ENCODE peak calls at places on chromosomes 3 and 15, in eight cellular contexts. S is lower leg skin, X is natural killer cell, Y is caudate nucleus, C is progenitor cell of endocrine pancreas, B is nucleus accumbens, D is GM18507, Z is H7. R is an unnamed sample.

GRCh38 chr15:83094592-83094991 is 12.9 kb upstream of the TM6SF1 start:
- DNase-seq in Y (no peak), C (no peak), X (no peak), D (no peak), S (no peak), Z (no peak), B (no peak), R (no peak)

GRCh38 chr3:13018039-13018431 is 55.2 kb downstream of the IQSEC1 start:
- DNase-seq in C (no peak), Z (peak; percentile 76), S (no peak), D (no peak), X (no peak), Y (no peak), B (no peak), R (no peak)

GRCh38 chr15:68272797-68273271 is 4.7 kb upstream of the FEM1B start:
- DNase-seq in X (no peak), Z (no peak), B (no peak), D (no peak), Y (no peak), C (no peak), S (no peak), R (no peak)

GRCh38 chr3:44992555-44993470 is 16.8 kb downstream of the EXOSC7 start:
- DNase-seq in D (no peak), Z (peak; percentile 70), B (no peak), C (no peak), S (no peak), Y (no peak), X (no peak), R (no peak)

GRCh38 chr15:45702041-45702440 is 67.2 kb downstream of the SQOR start:
- DNase-seq in B (no peak), X (no peak), C (no peak), Y (no peak), Z (no peak), S (no peak), D (no peak), R (no peak)

GRCh38 chr3:131077904-131078303 is 51.2 kb downstream of the NEK11 start:
- DNase-seq in S (no peak), D (no peak), B (no peak), X (no peak), Y (no peak), Z (peak; percentile 35), C (no peak), R (no peak)

GRCh38 chr3:69370156-69370944 is 15.5 kb downstream of the FRMD4B start:
- DNase-seq in Z (no peak), D (no peak), B (no peak), S (peak; percentile 81), Y (peak; percentile 13), X (peak; percentile 22), C (no peak), R (peak; percentile 90)

GRCh38 chr3:52388933-52389332 is 56.0 kb downstream of the SEMA3G start:
- DNase-seq in C (no peak), S (no peak), Z (no peak), D (no peak), Y (no peak), X (no peak), B (no peak), R (no peak)

GRCh38 chr3:136055491-136055890 is 90.0 kb downstream of the PPP2R3A start:
- DNase-seq in Z (no peak), S (no peak), B (no peak), D (no peak), C (no peak), Y (no peak), X (no peak), R (no peak)

GRCh38 chr15:56492786-56493555 is 28.0 kb upstream of the MNS1 start:
- DNase-seq in C (no peak), Z (no peak), Y (no peak), S (no peak), B (no peak), X (no peak), D (no peak), R (no peak)

GRCh38 chr15:51366911-51367310 is 25.5 kb downstream of the GLDN start:
- DNase-seq in B (no peak), S (peak; percentile 75), D (no peak), Z (no peak), Y (no peak), C (no peak), X (no peak), R (no peak)

GRCh38 chr3:143283432-143284128 is 164.0 kb downstream of the CHST2 start:
- DNase-seq in Z (no peak), X (no peak), D (no peak), B (no peak), C (no peak), Y (no peak), S (no peak), R (no peak)

GRCh38 chr3:86792316-86792715 is 198.6 kb downstream of the VGLL3 start:
- DNase-seq in X (no peak), S (no peak), B (no peak), Y (no peak), C (no peak), Z (no peak), D (no peak), R (no peak)

GRCh38 chr3:52373676-52374075 is 57.6 kb downstream of the DNAH1 start:
- DNase-seq in C (no peak), S (no peak), Z (no peak), B (no peak), X (no peak), Y (no peak), D (no peak), R (no peak)

GRCh38 chr15:79919090-79919748 is 22.4 kb upstream of the MTHFS start:
- DNase-seq in B (no peak), Z (peak; percentile 39), S (no peak), X (no peak), C (no peak), Y (no peak), D (no peak), R (no peak)

R was measured in mucosa of descending colon.